ENCODE peak calls at places on chromosomes 4 and X, in four cellular contexts. H, I, J and N are unnamed samples. For H3K36me3, the result is how much of the 10 kb centered on the place peaks cover.

GRCh38 chr4:80486603-80487002 is 151.1 kb downstream of the CFAP299 start:
- DNase-seq in H (no peak), I (no peak), J (no peak), N (no peak)

GRCh38 chr4:170025523-170026252 is 507 bp downstream of the MFAP3L start:
- DNase-seq in H (peak), I (no peak), J (no peak), N (no peak)

GRCh38 chr4:122017296-122017695 is 65.4 kb upstream of the TRPC3 start:
- DNase-seq in H (no peak), I (no peak), J (no peak), N (no peak)

GRCh38 chr4:7699040-7699439 is 240.6 kb downstream of the AFAP1 start:
- DNase-seq in H (peak), I (no peak), J (no peak), N (no peak)

GRCh38 chr4:145736241-145736831 is 56.4 kb downstream of the C4orf51 start:
- DNase-seq in H (no peak), I (no peak), J (no peak), N (no peak)

GRCh38 chr4:111671756-111672155 is 473.5 kb upstream of the FAM241A start:
- DNase-seq in H (no peak), I (no peak), J (no peak), N (no peak)

GRCh38 chr4:18937080-18937479 is 915.5 kb upstream of the LCORL start:
- DNase-seq in H (no peak), I (no peak), J (no peak), N (no peak)

GRCh38 chr4:63921561-63921960 is 487.7 kb downstream of the TECRL start:
- DNase-seq in H (peak), I (no peak), J (no peak), N (no peak)

GRCh38 chrX:104803219-104803618 is 237.2 kb downstream of the IL1RAPL2 start:
- DNase-seq in H (no peak), I (no peak), J (no peak), N (no peak)

GRCh38 chr4:157741642-157742041 is 431.2 kb downstream of the GASK1B start:
- DNase-seq in H (no peak), I (no peak), J (no peak), N (no peak)

GRCh38 chrX:125894947-125895346 is 271.1 kb downstream of the DCAF12L2 start:
- DNase-seq in H (no peak), I (no peak), J (no peak), N (no peak)

GRCh38 chrX:102720237-102721168 is at the start of gene GPRASP3:
- DNase-seq in H (peak), I (peak), J (no peak), N (no peak)

GRCh38 chr4:79958511-79959264 is 114.3 kb downstream of the ANTXR2 start:
- DNase-seq in H (no peak), I (no peak), J (no peak), N (no peak)

GRCh38 chr4:20944451-20944850 is 244.2 kb downstream of the PACRGL start:
- DNase-seq in H (no peak), I (no peak), J (no peak), N (no peak)

GRCh38 chrX:5646818-5647217 is 581.8 kb downstream of the NLGN4X start:
- DNase-seq in H (no peak), I (no peak), J (no peak), N (no peak)

GRCh38 chr4:55884093-55884850 is 30.8 kb downstream of the EXOC1 start:
- DNase-seq in H (no peak), I (no peak), J (no peak), N (no peak)

GRCh38 chr4:168755643-168756482 is 254.2 kb downstream of the CBR4 start:
- DNase-seq in H (no peak), I (no peak), J (no peak), N (no peak)

GRCh38 chr4:88003261-88003660 is 4.2 kb upstream of the PKD2 start:
- DNase-seq in H (no peak), I (no peak), J (no peak), N (no peak)

GRCh38 chr4:154960476-154960875 is 179.4 kb downstream of the RBM46 start:
- DNase-seq in H (no peak), I (no peak), J (no peak), N (no peak)

GRCh38 chrX:6226053-6226645 is 2.5 kb downstream of the NLGN4X start:
- DNase-seq in H (peak), I (no peak), J (no peak), N (no peak)

GRCh38 chr4:184191267-184191666 is 26.4 kb downstream of the ENPP6 start:
- DNase-seq in H (no peak), I (no peak), J (no peak), N (no peak)

GRCh38 chr4:173635395-173635794 is 105.4 kb upstream of the HAND2 start:
- DNase-seq in H (no peak), I (no peak), J (no peak), N (no peak)

GRCh38 chr4:102429553-102429952 is 71.6 kb upstream of the NFKB1 start:
- DNase-seq in H (no peak), I (no peak), J (no peak), N (peak)

GRCh38 chrX:65707153-65707552 is 39.7 kb downstream of the MSN start:
- DNase-seq in H (no peak), I (no peak), J (no peak), N (no peak)

GRCh38 chrX:45851434-45851991 is 650.8 kb upstream of the DIPK2B start:
- DNase-seq in H (peak), I (no peak), J (no peak), N (peak)

GRCh38 chrX:11724122-11725017 is 33.7 kb upstream of the MSL3 start:
- DNase-seq in H (peak), I (peak), J (peak), N (peak)

GRCh38 chr4:184383497-184384055 is 90.8 kb downstream of the IRF2 start:
- DNase-seq in H (no peak), I (no peak), J (peak), N (peak)

GRCh38 chr4:11480683-11481082 is 52.0 kb upstream of the HS3ST1 start:
- DNase-seq in H (no peak), I (no peak), J (no peak), N (no peak)

GRCh38 chr4:37733230-37733904 is 47.2 kb upstream of the RELL1 start:
- DNase-seq in H (no peak), I (no peak), J (peak), N (no peak)

GRCh38 chr4:105666693-105667092 is 41.8 kb downstream of the INTS12 start:
- DNase-seq in H (no peak), I (peak), J (no peak), N (no peak)

GRCh38 chr4:66691101-66691500 is 854.2 kb downstream of the CENPC start:
- DNase-seq in H (no peak), I (no peak), J (no peak), N (no peak)

GRCh38 chr4:7539659-7540058 is 104.9 kb upstream of the PSAPL1 start:
- DNase-seq in H (peak), I (peak), J (peak), N (peak)

DNA sequence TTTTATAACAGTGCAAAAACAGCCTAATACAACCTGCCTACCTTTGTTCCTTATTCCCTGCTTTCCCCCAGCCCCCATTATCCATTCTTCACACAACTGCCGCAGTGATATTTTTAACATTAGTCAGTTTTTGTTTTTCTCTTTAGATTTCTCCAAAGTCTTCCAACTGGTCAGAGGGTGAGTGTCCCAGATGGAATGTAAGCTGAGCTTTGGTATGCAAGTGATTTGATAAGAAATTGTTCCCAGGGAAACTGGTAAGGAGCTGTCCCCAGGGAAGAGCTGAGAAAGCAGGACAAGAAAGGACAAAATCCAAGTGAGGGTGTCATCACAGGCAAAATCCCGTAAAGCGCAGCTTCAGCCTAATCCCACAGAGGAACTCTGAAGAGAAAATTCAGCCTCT is 475.5 kb upstream of the ADGRL3 start:
- DNase-seq in H (no peak), I (no peak), J (no peak), N (no peak)
- TF ChIP-seq ELF1 in H (no peak), I (no peak), J (no peak), N (no peak)

GRCh38 chr4:40584517-40585141 is 45.0 kb downstream of the RBM47 start:
- DNase-seq in H (no peak), I (no peak), J (no peak), N (no peak)

GRCh38 chr4:40585201-40585789 is 44.4 kb downstream of the RBM47 start:
- DNase-seq in H (no peak), I (no peak), J (no peak), N (no peak)

GRCh38 chr4:40587351-40587750 is 42.3 kb downstream of the RBM47 start:
- DNase-seq in H (no peak), I (no peak), J (no peak), N (no peak)

GRCh38 chr4:40586729-40587128 is 42.9 kb downstream of the RBM47 start:
- DNase-seq in H (no peak), I (no peak), J (no peak), N (no peak)

GRCh38 chr4:40586034-40586433 is 43.6 kb downstream of the RBM47 start:
- DNase-seq in H (no peak), I (no peak), J (no peak), N (no peak)
- H3K36me3 ChIP-seq in H (under half), I (under half), J (under half), N (under half)

DNA sequence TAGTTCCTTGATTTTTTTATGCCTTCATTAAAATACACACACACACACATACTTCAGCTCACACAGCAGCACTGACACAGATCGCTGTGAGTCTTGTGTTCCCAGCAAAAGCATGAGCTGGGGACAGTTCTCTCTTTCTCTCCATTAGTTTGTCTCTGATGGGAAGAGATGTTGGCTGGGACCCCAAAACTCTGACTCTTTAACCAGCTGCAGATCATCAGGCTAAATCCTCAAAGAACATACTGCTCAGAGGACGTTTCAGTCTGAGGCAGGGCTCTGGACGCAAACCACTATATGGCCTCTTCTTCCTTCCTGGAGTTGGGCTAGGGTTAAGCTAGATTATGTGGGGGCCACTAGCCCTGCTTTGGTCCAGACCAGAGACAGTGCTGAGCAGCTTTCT is 109.6 kb downstream of the NHSL2 start:
- DNase-seq in H (no peak), I (no peak), J (no peak), N (no peak)
- TF ChIP-seq RAD21 in H (no peak), I (no peak), J (no peak), N (no peak)

DNA sequence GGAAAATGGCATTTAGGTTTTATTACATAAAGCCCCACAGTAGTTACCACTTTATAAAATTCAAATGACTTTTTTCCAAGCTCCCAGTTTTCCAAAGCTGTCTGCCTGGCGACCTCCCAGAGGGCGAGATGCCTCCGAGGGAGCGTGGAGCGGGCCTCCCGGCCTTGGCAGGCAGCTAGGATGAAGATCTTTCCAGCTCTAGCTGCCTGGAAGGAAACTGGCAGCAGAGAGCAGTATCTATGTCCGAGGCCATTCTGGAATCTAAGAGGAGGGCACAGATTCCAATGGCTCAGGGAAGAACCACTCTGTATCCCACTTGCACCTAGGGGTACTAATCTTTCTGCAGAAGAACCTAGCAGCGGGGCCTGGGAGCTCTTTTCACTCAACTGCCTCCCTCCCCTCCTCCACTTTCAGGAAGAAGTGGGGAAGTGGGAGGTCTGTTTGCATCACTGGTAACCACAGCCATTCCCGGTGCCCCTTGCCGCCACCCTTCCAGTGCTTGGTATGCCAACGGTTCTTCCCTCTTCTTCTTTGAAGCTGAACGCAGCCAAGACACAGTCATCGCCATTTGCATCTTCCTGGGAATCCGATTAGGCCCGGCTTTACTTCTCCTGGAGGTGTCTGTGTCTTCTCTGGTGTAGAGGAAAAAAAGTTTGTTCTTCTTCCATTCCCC is 47.4 kb upstream of the RBPJ start:
- DNase-seq in H (no peak), I (no peak), J (no peak), N (no peak)
- TF ChIP-seq ELF1 in H (no peak), I (no peak), J (no peak), N (no peak)

GRCh38 chr4:2698504-2698903 is 57.6 kb downstream of the TNIP2 start:
- DNase-seq in H (no peak), I (no peak), J (no peak), N (no peak)
- H3K36me3 ChIP-seq in H (half or more), I (half or more), J (under half), N (under half)

GRCh38 chr4:119099227-119099910 is 36.3 kb upstream of the MYOZ2 start:
- DNase-seq in H (peak), I (no peak), J (no peak), N (no peak)
- TF ChIP-seq RAD21 in H (no peak), I (no peak), J (no peak), N (no peak)

GRCh38 chr4:76665139-76665538 is 230.1 kb downstream of the SHROOM3 start:
- DNase-seq in H (no peak), I (no peak), J (no peak), N (peak)
- TF ChIP-seq ELF1 in H (no peak), I (no peak), J (no peak), N (no peak)

DNA sequence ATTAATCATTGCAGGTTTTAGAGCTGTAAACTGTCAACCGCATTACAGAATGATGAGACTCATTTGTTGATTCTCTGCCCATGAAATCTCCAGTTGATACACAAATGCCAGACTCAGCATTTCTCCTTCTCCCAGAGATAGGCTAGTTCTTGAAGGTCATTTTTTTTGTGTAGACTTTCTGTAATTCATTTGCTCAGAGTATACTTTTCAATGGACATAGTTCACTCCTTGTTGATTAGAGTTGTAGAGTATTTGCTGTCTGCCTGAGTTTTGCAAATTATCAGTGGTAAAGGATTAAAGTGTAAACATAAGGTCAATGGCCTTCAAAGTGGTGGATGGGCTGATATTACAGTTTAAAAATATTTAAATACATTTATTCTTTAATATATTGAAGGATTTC is 15.2 kb upstream of the ALB start:
- DNase-seq in H (no peak), I (no peak), J (peak), N (no peak)
- H3K36me3 ChIP-seq in H (under half), I (under half), J (under half), N (under half)